ENCODE peak calls at places on chromosomes 3 and 15, in ten cellular contexts. B is CD4-positive, alpha-beta T cell; V is CD4-positive, CD25-positive, alpha-beta regulatory T cell; Z is transverse colon; N is fibroblast of lung; Y is right cardiac atrium; A is GM23338; P is HCT116; D is psoas muscle; U is esophagus squamous epithelium. C is an unnamed sample.
A peak's percentile ranks its signal among the peaks of the same experiment; 100 is the strongest.

GRCh38 chr3:134462236-134463059 is 23.3 kb downstream of the ANAPC13 start:
- DNase-seq in B (no peak), V (no peak), Z (no peak), N (peak; percentile 83), Y (no peak), A (no peak), P (no peak), D (no peak), U (no peak), C (no peak)

GRCh38 chr3:23948761-23949160 is 3.7 kb downstream of the NR1D2 start:
- DNase-seq in B (no peak), V (no peak), Z (no peak), N (no peak), Y (no peak), A (no peak), P (no peak), D (no peak), U (no peak), C (no peak)

GRCh38 chr3:130242850-130243569 is 102.5 kb upstream of the COL6A5 start:
- DNase-seq in B (no peak), V (no peak), Z (no peak), N (no peak), Y (no peak), A (no peak), P (no peak), D (no peak), U (no peak), C (no peak)

GRCh38 chr15:32683906-32684584 is 33.8 kb upstream of the GREM1 start:
- DNase-seq in B (no peak), V (no peak), Z (no peak), N (peak; percentile 99), Y (no peak), A (no peak), P (no peak), D (no peak), U (no peak), C (no peak)

GRCh38 chr3:5219216-5219615 is 31.7 kb downstream of the EDEM1 start:
- DNase-seq in B (no peak), V (no peak), Z (no peak), N (no peak), Y (no peak), A (peak; percentile 30), P (no peak), D (no peak), U (no peak), C (no peak)

GRCh38 chr15:60865507-60865906 is 363.6 kb downstream of the RORA start:
- DNase-seq in B (no peak), V (no peak), Z (no peak), N (peak; percentile 11), Y (no peak), A (no peak), P (no peak), D (no peak), U (no peak), C (no peak)

GRCh38 chr3:30777426-30777825 is 117.0 kb downstream of the GADL1 start:
- DNase-seq in B (no peak), V (no peak), Z (no peak), N (no peak), Y (no peak), A (no peak), P (no peak), D (no peak), U (no peak), C (no peak)

GRCh38 chr3:182364723-182365650 is 428.3 kb upstream of the ATP11B start:
- DNase-seq in B (no peak), V (no peak), Z (peak; percentile 7), N (peak; percentile 96), Y (peak; percentile 41), A (no peak), P (peak; percentile 94), D (no peak), U (no peak), C (no peak)

GRCh38 chr3:30162579-30162978 is 443.8 kb upstream of the TGFBR2 start:
- DNase-seq in B (no peak), V (no peak), Z (no peak), N (peak; percentile 96), Y (no peak), A (no peak), P (no peak), D (no peak), U (no peak), C (no peak)

GRCh38 chr3:125039041-125039896 is 16.5 kb downstream of the HEG1 start:
- DNase-seq in B (no peak), V (no peak), Z (no peak), N (no peak), Y (no peak), A (no peak), P (no peak), D (no peak), U (no peak), C (no peak)

GRCh38 chr15:100060276-100060926 is 281.4 kb downstream of the ADAMTS17 start:
- DNase-seq in B (no peak), V (no peak), Z (peak; percentile 16), N (peak; percentile 97), Y (no peak), A (no peak), P (no peak), D (no peak), U (no peak), C (no peak)

GRCh38 chr15:70535071-70535954 is 228.0 kb downstream of the UACA start:
- DNase-seq in B (peak; percentile 49), V (peak; percentile 61), Z (peak; percentile 41), N (no peak), Y (no peak), A (no peak), P (no peak), D (no peak), U (no peak), C (peak; percentile 12)

GRCh38 chr3:18988619-18989229 is 159.6 kb upstream of the KCNH8 start:
- DNase-seq in B (no peak), V (peak; percentile 16), Z (no peak), N (peak; percentile 1), Y (no peak), A (peak; percentile 80), P (no peak), D (no peak), U (no peak), C (no peak)

GRCh38 chr3:192445768-192446644 is 281.3 kb downstream of the FGF12 start:
- DNase-seq in B (no peak), V (no peak), Z (no peak), N (peak; percentile 55), Y (peak; percentile 23), A (no peak), P (no peak), D (no peak), U (no peak), C (no peak)

DNA sequence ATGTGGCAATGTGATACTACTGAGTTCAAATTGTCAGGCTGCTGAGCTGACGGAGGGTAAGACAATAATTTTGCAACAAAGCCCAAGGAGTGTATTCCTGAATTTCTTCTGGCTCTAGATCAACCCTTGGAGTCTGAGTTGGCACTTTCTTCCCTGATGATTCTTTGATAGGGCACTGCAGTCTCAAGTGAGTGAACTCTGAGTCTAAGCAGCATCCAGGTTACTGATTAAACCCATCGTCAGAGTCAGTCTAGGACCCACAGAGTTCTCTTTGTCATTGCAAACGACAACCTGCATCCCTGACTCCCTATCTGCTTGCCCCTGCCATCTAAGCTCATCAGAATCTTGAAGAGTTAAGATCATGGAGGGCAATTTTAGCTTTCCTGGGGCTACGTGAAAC is 58.6 kb downstream of the MME start:
- DNase-seq in B (no peak), V (no peak), Z (no peak), N (no peak), Y (no peak), A (no peak), P (no peak), D (no peak), U (no peak), C (no peak)
- H3K27ac ChIP-seq in B (no peak overlapping the region), V (no peak overlapping the region), Z (no peak overlapping the region), N (no peak overlapping the region), Y (no peak overlapping the region), A (no peak overlapping the region), P (no peak overlapping the region), D (no peak overlapping the region), U (no peak overlapping the region), C (no peak overlapping the region)

DNA sequence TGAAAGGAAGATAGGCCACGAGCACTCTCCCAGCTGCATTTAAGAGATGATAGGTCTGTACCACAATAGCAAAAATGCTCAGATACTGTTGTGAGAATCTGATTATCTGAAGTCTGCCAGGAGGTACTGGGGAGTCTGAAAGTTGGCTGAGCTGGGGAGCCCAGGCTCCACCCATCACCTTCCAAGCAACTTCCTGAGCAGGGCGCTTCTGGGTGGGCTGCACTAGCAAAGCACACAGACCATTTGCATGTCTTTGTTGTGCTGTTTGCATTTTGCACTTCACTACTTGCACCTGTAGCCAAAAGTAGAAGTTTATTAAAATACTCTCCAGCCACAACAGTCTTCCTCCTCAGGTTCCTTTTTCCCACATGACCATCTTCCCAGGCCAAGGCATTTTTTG is 133.2 kb downstream of the ALDH1A2 start:
- DNase-seq in B (no peak), V (no peak), Z (no peak), N (no peak), Y (no peak), A (peak; percentile 40), P (no peak), D (no peak), U (no peak), C (no peak)
- H3K27ac ChIP-seq in B (no peak overlapping the region), V (no peak overlapping the region), Z (no peak overlapping the region), N (no peak overlapping the region), Y (no peak overlapping the region), A (no peak overlapping the region), P (no peak overlapping the region), D (no peak overlapping the region), U (no peak overlapping the region), C (no peak overlapping the region)

GRCh38 chr15:78069052-78069414 is 8.5 kb downstream of the TBC1D2B start:
- DNase-seq in B (no peak), V (no peak), Z (no peak), N (no peak), Y (no peak), A (no peak), P (no peak), D (no peak), U (no peak), C (no peak)
- H3K27ac ChIP-seq in B (peak overlapping the region; percentile 58), V (peak overlapping the region; percentile 86), Z (peak overlapping the region; percentile 87), N (peak overlapping the region; percentile 85), Y (peak overlapping the region; percentile 58), A (no peak overlapping the region), P (no peak overlapping the region), D (peak overlapping the region; percentile 56), U (peak overlapping the region; percentile 90), C (peak overlapping the region; percentile 54)

DNA sequence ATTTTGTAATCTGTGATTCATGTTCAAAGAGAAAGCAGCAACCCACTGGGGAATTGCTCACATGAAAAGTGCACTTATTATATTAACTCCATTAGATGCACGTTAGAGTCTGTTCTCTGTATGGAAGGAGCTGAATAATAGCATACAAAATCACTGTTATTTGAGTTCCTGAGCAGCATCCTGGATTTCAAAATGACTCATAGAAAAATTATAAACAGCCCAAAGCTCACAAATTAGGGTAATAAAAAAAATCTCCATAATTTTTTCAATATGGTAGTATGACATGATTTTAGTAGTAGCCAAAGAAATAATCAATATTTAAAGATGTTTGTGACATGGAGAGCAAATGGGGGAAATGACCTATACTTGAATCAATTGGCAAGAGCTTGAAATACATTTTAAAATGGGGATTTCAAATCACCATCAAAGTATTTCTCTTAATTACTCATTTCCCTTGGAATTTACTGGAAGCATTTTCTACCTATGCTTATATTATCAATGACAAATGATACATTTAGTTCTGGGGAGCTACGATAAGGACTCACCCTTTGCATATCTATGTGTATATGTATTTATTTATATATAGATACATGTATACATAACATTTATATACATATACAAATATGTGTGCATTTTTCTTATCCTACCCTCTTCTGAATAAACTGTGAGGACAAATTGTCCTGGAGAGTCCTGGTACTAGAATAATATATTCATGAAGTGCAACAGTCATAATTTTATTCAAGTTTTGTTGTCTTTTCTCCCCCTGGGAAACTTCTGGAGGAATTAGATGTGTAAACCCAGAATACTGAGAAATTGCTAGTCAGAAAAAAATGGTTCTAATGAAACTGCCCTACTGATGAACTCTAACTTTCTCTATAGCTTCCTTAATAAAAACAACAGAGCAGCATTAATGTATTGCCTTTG is 116.3 kb downstream of the RPL22L1 start:
- DNase-seq in B (no peak), V (no peak), Z (no peak), N (peak; percentile 59), Y (no peak), A (no peak), P (no peak), D (no peak), U (no peak), C (no peak)
- H3K27ac ChIP-seq in B (no peak overlapping the region), V (no peak overlapping the region), Z (no peak overlapping the region), N (peak overlapping the region; percentile 73), Y (no peak overlapping the region), A (no peak overlapping the region), P (no peak overlapping the region), D (no peak overlapping the region), U (no peak overlapping the region), C (no peak overlapping the region)